ENCODE peak calls at places on chromosomes 1 and 21, in four cellular contexts. H is MM.1S, R is GM12878, B is fibroblast of lung. V is an unnamed sample.
A peak's percentile ranks its signal among the peaks of the same experiment; 100 is the strongest.

GRCh38 chr21:42423197-42423675 is 19.5 kb downstream of the UBASH3A start:
- DNase-seq in H (peak; percentile 36), R (peak; percentile 79), B (no peak), V (peak; percentile 76)

GRCh38 chr1:39970274-39970673 is 15.3 kb downstream of the MFSD2A start:
- DNase-seq in H (no peak), R (no peak), B (no peak), V (no peak)

GRCh38 chr1:96481410-96481809 is 240.2 kb upstream of the PTBP2 start:
- DNase-seq in H (no peak), R (no peak), B (no peak), V (no peak)

GRCh38 chr1:50251592-50252165 is 143.0 kb downstream of the ELAVL4 start:
- DNase-seq in H (no peak), R (no peak), B (no peak), V (no peak)

GRCh38 chr1:209095627-209096595 is 487.6 kb upstream of the CAMK1G start:
- DNase-seq in H (no peak), R (no peak), B (peak; percentile 88), V (no peak)

GRCh38 chr1:58006421-58007032 is 540.0 kb downstream of the OMA1 start:
- DNase-seq in H (no peak), R (no peak), B (no peak), V (no peak)

GRCh38 chr1:21638531-21639341 is 30.4 kb downstream of the RAP1GAP start:
- DNase-seq in H (no peak), R (no peak), B (peak; percentile 76), V (no peak)

GRCh38 chr1:154629160-154630073 is 21.4 kb upstream of the ADAR start:
- DNase-seq in H (peak; percentile 36), R (no peak), B (peak; percentile 38), V (no peak)

GRCh38 chr1:118084400-118084799 is 100.6 kb downstream of the SPAG17 start:
- DNase-seq in H (no peak), R (no peak), B (no peak), V (no peak)

GRCh38 chr1:176903474-176903873 is 261.0 kb downstream of the ASTN1 start:
- DNase-seq in H (no peak), R (no peak), B (peak; percentile 77), V (no peak)

GRCh38 chr1:233790662-233791371 is 113.7 kb upstream of the SLC35F3 start:
- DNase-seq in H (peak; percentile 61), R (peak; percentile 30), B (peak; percentile 56), V (peak; percentile 13)

GRCh38 chr1:198669023-198669698 is 30.3 kb downstream of the PTPRC start:
- DNase-seq in H (peak; percentile 95), R (peak; percentile 77), B (peak; percentile 98), V (peak; percentile 29)

GRCh38 chr1:227362039-227362438 is 43.7 kb upstream of the CDC42BPA start:
- DNase-seq in H (no peak), R (no peak), B (peak; percentile 20), V (no peak)

GRCh38 chr1:153631047-153632022 is 2.5 kb upstream of the CHTOP start:
- DNase-seq in H (no peak), R (no peak), B (peak; percentile 44), V (no peak)

GRCh38 chr1:222618880-222619321 is 1.0 kb downstream of the MIA3 start:
- DNase-seq in H (no peak), R (no peak), B (peak; percentile 48), V (peak; percentile 26)

GRCh38 chr21:31111093-31111492 is 72.8 kb upstream of the KRTAP19-8 start:
- DNase-seq in H (no peak), R (no peak), B (no peak), V (no peak)

GRCh38 chr1:12549460-12550349 is 68.3 kb downstream of the DHRS3 start:
- DNase-seq in H (no peak), R (no peak), B (peak; percentile 98), V (no peak)

GRCh38 chr1:21665711-21666571 is 3.2 kb downstream of the RAP1GAP start:
- DNase-seq in H (no peak), R (no peak), B (no peak), V (no peak)

GRCh38 chr1:222104097-222104496 is 362.2 kb upstream of the DUSP10 start:
- DNase-seq in H (no peak), R (no peak), B (no peak), V (no peak)

GRCh38 chr1:25550155-25550506 is 6.7 kb downstream of the LDLRAP1 start:
- DNase-seq in H (no peak), R (no peak), B (peak; percentile 58), V (no peak)

GRCh38 chr1:2602866-2603520 is 16.4 kb downstream of the PRXL2B start:
- DNase-seq in H (no peak), R (no peak), B (no peak), V (no peak)

GRCh38 chr1:192175971-192176370 is 17.7 kb downstream of the RGS18 start:
- DNase-seq in H (no peak), R (no peak), B (no peak), V (no peak)

DNA sequence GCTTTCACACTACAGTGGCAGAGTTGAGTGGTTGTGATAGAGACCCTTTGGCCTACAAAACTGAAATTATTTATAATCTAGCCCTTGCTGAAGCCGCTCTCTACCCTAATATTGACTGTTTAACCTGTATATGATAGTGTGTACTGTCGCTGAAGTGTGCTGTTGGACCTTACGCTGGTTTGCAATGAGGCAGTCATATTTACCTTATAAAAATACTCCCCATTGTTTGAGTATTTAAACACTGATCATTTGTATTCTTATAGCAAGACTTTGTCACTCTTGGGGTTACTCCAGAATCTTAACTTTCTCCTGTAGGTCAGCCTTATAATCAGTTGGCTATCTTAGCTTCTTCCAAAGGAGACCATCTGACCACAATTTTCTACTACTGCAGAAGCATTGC is 56.3 kb downstream of the SMG7 start:
- DNase-seq in H (no peak), R (no peak), B (no peak), V (no peak)
- TF ChIP-seq CTCF in H (no peak), R (no peak), B (no peak), V (no peak)

DNA sequence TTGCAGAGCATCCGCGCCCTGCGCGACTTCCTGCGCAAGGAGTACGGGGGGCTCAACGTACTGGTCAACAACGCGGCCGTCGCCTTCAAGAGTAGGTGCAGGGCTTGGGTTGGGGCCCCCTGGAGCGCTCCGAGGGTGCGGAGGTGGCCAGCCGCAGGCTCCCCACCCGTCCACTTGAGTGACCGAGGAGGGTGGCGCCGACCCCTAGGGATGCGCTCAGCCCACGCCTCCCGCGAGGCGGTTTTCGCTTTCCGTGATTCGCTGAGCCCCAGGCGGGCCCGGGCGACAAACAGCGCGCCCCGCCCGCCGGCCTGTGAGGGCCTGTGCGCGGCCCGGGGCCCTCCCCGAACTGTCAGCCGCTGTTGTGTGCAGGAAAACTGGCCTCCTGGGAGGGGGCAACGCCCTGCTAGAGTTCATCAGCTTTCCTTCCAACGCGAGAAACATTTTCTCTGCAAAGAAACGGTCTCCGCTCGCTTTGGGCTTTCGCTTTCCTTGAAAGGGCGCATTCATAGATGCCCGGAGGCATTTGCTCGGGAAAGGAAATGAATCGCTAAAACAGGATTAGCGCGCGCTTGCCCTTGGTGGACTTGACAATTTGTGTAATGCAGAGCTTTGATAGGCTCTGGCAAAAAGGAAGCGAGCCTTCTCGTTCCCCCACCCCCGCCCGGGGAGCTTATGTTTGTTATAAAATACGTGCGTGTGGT is 664 bp downstream of the CBR3 start:
- DNase-seq in H (peak; percentile 84), R (no peak), B (peak; percentile 78), V (peak; percentile 63)
- TF ChIP-seq EZH2 in H (no peak), R (no peak), B (no peak), V (no peak)

DNA sequence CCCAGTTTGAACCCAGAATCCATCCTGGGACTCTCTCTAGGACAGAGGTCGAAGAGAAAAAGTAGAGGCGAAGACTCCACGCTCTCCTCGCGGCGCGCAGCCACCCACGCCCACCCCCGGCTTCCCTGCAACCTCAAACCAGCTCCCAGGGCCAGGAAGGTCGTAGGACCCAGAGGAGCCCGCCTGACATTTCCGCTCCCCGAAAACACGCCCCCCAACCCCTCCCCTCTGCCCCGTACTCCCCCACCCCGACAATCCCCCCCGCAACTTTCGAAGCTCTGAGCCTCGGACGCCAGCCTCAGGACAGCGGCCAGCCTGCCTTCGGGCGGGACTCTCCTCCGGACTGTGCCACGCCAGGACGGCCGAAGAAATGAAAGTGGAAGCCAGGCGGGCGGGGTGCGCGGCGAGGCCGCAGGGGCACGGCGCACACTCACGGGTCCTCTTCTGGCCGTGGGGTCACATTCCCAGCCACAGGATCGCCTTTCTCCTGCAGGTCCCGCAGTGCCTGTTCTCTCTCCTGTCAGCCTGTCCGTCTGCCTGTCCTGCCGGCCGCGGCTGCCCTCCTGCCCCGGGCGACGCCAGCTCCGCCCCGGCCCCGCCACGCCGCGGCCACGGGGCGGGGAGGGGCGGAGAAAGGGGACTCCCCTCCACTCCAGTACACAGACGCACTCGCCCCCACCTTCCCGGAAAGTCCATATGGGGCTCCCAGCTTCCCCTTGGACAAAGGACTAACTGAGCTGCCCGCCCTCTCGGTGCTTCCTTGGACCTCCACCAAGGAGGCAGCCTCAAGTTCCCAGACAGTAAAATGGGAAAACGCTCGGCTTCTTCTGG is at the start of gene MOB3C:
- DNase-seq in H (peak; percentile 55), R (peak; percentile 15), B (peak; percentile 85), V (peak; percentile 77)
- H3K9ac ChIP-seq in H (peak within 1 kb of the TSS; percentile 75), R (peak within 1 kb of the TSS; percentile 72), B (peak within 1 kb of the TSS; percentile 71), V (peak within 1 kb of the TSS; percentile 65)

DNA sequence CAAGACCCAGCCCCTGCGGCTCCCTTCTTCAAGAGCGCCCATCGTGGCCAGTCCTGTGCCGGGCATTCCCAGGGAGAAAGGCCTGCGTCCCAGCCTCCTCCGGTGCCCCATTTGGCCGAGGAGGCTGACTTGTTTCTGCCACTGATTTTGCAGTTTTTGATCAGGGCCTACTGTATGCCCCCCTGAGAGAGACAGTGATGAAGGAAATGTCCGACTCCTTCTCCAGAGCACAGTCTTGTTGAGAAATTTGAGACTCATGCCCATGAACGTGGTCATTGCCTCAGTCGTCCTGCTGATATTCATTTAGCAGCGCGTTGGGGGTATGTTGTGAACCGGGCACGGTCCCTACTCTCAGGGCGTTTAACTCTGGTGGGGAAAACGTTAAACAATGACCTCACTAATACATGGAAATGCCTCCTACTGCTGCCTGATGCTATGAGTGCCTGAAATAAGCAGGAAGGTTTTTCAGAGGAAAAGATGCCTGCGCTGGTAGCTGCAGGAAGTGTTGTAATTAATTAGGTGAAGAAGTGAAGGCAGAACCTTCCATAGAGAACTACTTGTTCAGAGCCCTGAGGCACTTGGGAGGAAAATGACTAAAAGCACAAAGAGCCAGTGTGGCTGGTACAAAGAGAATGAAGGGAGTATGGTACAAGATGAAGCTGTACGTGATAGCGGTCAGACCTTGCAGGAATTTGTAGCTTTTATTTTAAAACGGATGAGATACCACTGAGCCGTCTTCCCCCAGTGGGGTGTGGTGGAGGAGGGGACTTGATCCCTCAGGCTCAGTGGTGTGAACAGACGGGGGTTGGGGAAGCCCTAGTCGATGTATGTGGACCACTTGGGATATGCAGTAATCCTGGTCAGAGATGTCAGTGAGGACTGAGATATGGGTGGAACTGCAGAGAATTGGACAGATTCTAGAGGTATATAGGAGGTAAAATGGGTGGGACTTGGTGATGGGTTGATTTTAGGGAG is 728 bp downstream of the ZCCHC17 start:
- DNase-seq in H (no peak), R (no peak), B (peak; percentile 15), V (no peak)
- TF ChIP-seq CTCF in H (no peak), R (no peak), B (no peak), V (no peak)

GRCh38 chr1:16614361-16615252 is 1.2 kb upstream of the NBPF1 start:
- DNase-seq in H (no peak), R (no peak), B (no peak), V (no peak)
- TF ChIP-seq EZH2 in H (no peak), R (no peak), B (no peak), V (no peak)

GRCh38 chr1:109814993-109815786 is 51.5 kb upstream of the EPS8L3 start:
- DNase-seq in H (no peak), R (no peak), B (no peak), V (peak; percentile 80)

GRCh38 chr1:109815809-109816791 is 52.4 kb upstream of the EPS8L3 start:
- DNase-seq in H (peak; percentile 82), R (peak; percentile 90), B (peak; percentile 41), V (peak; percentile 40)

GRCh38 chr1:109818351-109819325 is 54.9 kb upstream of the EPS8L3 start:
- DNase-seq in H (no peak), R (no peak), B (no peak), V (peak; percentile 14)

GRCh38 chr1:109817881-109818280 is 54.2 kb upstream of the EPS8L3 start:
- DNase-seq in H (no peak), R (no peak), B (no peak), V (peak; percentile 3)

GRCh38 chr1:109816975-109817535 is 53.3 kb upstream of the EPS8L3 start:
- DNase-seq in H (no peak), R (no peak), B (no peak), V (peak; percentile 2)
- H3K9ac ChIP-seq in H (peak overlapping the region; percentile 28), R (no peak overlapping the region), B (no peak overlapping the region), V (no peak overlapping the region)